ENCODE peak calls at places on chromosome 2, in six cellular contexts. One of them, this sample, is unnamed.

GRCh38 chr2:3643371-3644245 is 14.4 kb upstream of the ALLC start:
- DNase-seq in heart right ventricle: no peak
- DNase-seq in fibroblast of the aortic adventitia: no peak
- DNase-seq in upper lobe of right lung: peak; percentile 57
- DNase-seq in sigmoid colon: peak; percentile 53
- DNase-seq in choroid plexus epithelial cell: no peak
- DNase-seq in this sample: no peak

GRCh38 chr2:143433158-143433557 is 303.9 kb downstream of the ARHGAP15 start:
- DNase-seq in heart right ventricle: no peak
- DNase-seq in fibroblast of the aortic adventitia: peak; percentile 17
- DNase-seq in upper lobe of right lung: no peak
- DNase-seq in sigmoid colon: no peak
- DNase-seq in choroid plexus epithelial cell: peak; percentile 31
- DNase-seq in this sample: no peak

GRCh38 chr2:6412533-6413085 is 453.1 kb downstream of the CMPK2 start:
- DNase-seq in heart right ventricle: no peak
- DNase-seq in fibroblast of the aortic adventitia: peak; percentile 28
- DNase-seq in upper lobe of right lung: no peak
- DNase-seq in sigmoid colon: no peak
- DNase-seq in choroid plexus epithelial cell: peak; percentile 20
- DNase-seq in this sample: peak; percentile 12

GRCh38 chr2:127464470-127465257 is 46.4 kb downstream of the PROC start:
- DNase-seq in heart right ventricle: no peak
- DNase-seq in fibroblast of the aortic adventitia: no peak
- DNase-seq in upper lobe of right lung: no peak
- DNase-seq in sigmoid colon: no peak
- DNase-seq in choroid plexus epithelial cell: no peak
- DNase-seq in this sample: no peak

GRCh38 chr2:174473796-174474195 is 13.0 kb downstream of the GPR155 start:
- DNase-seq in heart right ventricle: no peak
- DNase-seq in fibroblast of the aortic adventitia: no peak
- DNase-seq in upper lobe of right lung: no peak
- DNase-seq in sigmoid colon: no peak
- DNase-seq in choroid plexus epithelial cell: no peak
- DNase-seq in this sample: peak; percentile 1

GRCh38 chr2:127625146-127625943 is 20.6 kb upstream of the GPR17 start:
- DNase-seq in heart right ventricle: no peak
- DNase-seq in fibroblast of the aortic adventitia: no peak
- DNase-seq in upper lobe of right lung: peak; percentile 62
- DNase-seq in sigmoid colon: peak; percentile 68
- DNase-seq in choroid plexus epithelial cell: no peak
- DNase-seq in this sample: no peak

GRCh38 chr2:180524458-180524857 is 455.9 kb upstream of the UBE2E3 start:
- DNase-seq in heart right ventricle: no peak
- DNase-seq in fibroblast of the aortic adventitia: peak; percentile 31
- DNase-seq in upper lobe of right lung: no peak
- DNase-seq in sigmoid colon: no peak
- DNase-seq in choroid plexus epithelial cell: peak; percentile 78
- DNase-seq in this sample: peak; percentile 45

GRCh38 chr2:100780203-100781008 is 39.5 kb upstream of the NPAS2 start:
- DNase-seq in heart right ventricle: no peak
- DNase-seq in fibroblast of the aortic adventitia: peak; percentile 65
- DNase-seq in upper lobe of right lung: no peak
- DNase-seq in sigmoid colon: no peak
- DNase-seq in choroid plexus epithelial cell: peak; percentile 27
- DNase-seq in this sample: peak; percentile 66

GRCh38 chr2:3305952-3306351 is 71.7 kb downstream of the EIPR1 start:
- DNase-seq in heart right ventricle: no peak
- DNase-seq in fibroblast of the aortic adventitia: no peak
- DNase-seq in upper lobe of right lung: no peak
- DNase-seq in sigmoid colon: no peak
- DNase-seq in choroid plexus epithelial cell: no peak
- DNase-seq in this sample: no peak

GRCh38 chr2:64979744-64980143 is 9.5 kb upstream of the SLC1A4 start:
- DNase-seq in heart right ventricle: no peak
- DNase-seq in fibroblast of the aortic adventitia: no peak
- DNase-seq in upper lobe of right lung: no peak
- DNase-seq in sigmoid colon: no peak
- DNase-seq in choroid plexus epithelial cell: no peak
- DNase-seq in this sample: no peak

GRCh38 chr2:217942731-217943335 is 60.0 kb downstream of the TNS1 start:
- DNase-seq in heart right ventricle: no peak
- DNase-seq in fibroblast of the aortic adventitia: no peak
- DNase-seq in upper lobe of right lung: peak; percentile 68
- DNase-seq in sigmoid colon: no peak
- DNase-seq in choroid plexus epithelial cell: no peak
- DNase-seq in this sample: no peak

GRCh38 chr2:119744335-119744939 is 15.3 kb upstream of the PTPN4 start:
- DNase-seq in heart right ventricle: no peak
- DNase-seq in fibroblast of the aortic adventitia: peak; percentile 35
- DNase-seq in upper lobe of right lung: no peak
- DNase-seq in sigmoid colon: no peak
- DNase-seq in choroid plexus epithelial cell: no peak
- DNase-seq in this sample: peak; percentile 53

GRCh38 chr2:45412754-45413379 is 198.2 kb downstream of the SRBD1 start:
- DNase-seq in heart right ventricle: no peak
- DNase-seq in fibroblast of the aortic adventitia: peak; percentile 53
- DNase-seq in upper lobe of right lung: no peak
- DNase-seq in sigmoid colon: no peak
- DNase-seq in choroid plexus epithelial cell: peak; percentile 61
- DNase-seq in this sample: peak; percentile 28

GRCh38 chr2:172888704-172889103 is 153.1 kb downstream of the RAPGEF4 start:
- DNase-seq in heart right ventricle: no peak
- DNase-seq in fibroblast of the aortic adventitia: no peak
- DNase-seq in upper lobe of right lung: no peak
- DNase-seq in sigmoid colon: no peak
- DNase-seq in choroid plexus epithelial cell: peak; percentile 6
- DNase-seq in this sample: no peak

GRCh38 chr2:208565690-208566421 is 159.3 kb downstream of the PTH2R start:
- DNase-seq in heart right ventricle: no peak
- DNase-seq in fibroblast of the aortic adventitia: no peak
- DNase-seq in upper lobe of right lung: no peak
- DNase-seq in sigmoid colon: no peak
- DNase-seq in choroid plexus epithelial cell: no peak
- DNase-seq in this sample: no peak

GRCh38 chr2:181362561-181362960 is 94.6 kb upstream of the ITGA4 start:
- DNase-seq in heart right ventricle: no peak
- DNase-seq in fibroblast of the aortic adventitia: no peak
- DNase-seq in upper lobe of right lung: no peak
- DNase-seq in sigmoid colon: no peak
- DNase-seq in choroid plexus epithelial cell: no peak
- DNase-seq in this sample: no peak

GRCh38 chr2:12126325-12126724 is 379.9 kb downstream of the LPIN1 start:
- DNase-seq in heart right ventricle: no peak
- DNase-seq in fibroblast of the aortic adventitia: no peak
- DNase-seq in upper lobe of right lung: no peak
- DNase-seq in sigmoid colon: no peak
- DNase-seq in choroid plexus epithelial cell: peak; percentile 34
- DNase-seq in this sample: no peak

GRCh38 chr2:102331311-102331980 is 20.1 kb downstream of the IL1RL1 start:
- DNase-seq in heart right ventricle: no peak
- DNase-seq in fibroblast of the aortic adventitia: peak; percentile 75
- DNase-seq in upper lobe of right lung: no peak
- DNase-seq in sigmoid colon: no peak
- DNase-seq in choroid plexus epithelial cell: no peak
- DNase-seq in this sample: no peak

GRCh38 chr2:88880441-88880953 is 189.0 kb downstream of the RPIA start:
- DNase-seq in heart right ventricle: no peak
- DNase-seq in fibroblast of the aortic adventitia: peak; percentile 64
- DNase-seq in upper lobe of right lung: no peak
- DNase-seq in sigmoid colon: no peak
- DNase-seq in choroid plexus epithelial cell: peak; percentile 76
- DNase-seq in this sample: peak; percentile 47

GRCh38 chr2:11129598-11130449 is 25.4 kb upstream of the SLC66A3 start:
- DNase-seq in heart right ventricle: peak; percentile 62
- DNase-seq in fibroblast of the aortic adventitia: no peak
- DNase-seq in upper lobe of right lung: peak; percentile 90
- DNase-seq in sigmoid colon: no peak
- DNase-seq in choroid plexus epithelial cell: peak; percentile 23
- DNase-seq in this sample: no peak

GRCh38 chr2:200092235-200092634 is 136.9 kb downstream of the MAIP1 start:
- DNase-seq in heart right ventricle: no peak
- DNase-seq in fibroblast of the aortic adventitia: no peak
- DNase-seq in upper lobe of right lung: no peak
- DNase-seq in sigmoid colon: no peak
- DNase-seq in choroid plexus epithelial cell: no peak
- DNase-seq in this sample: no peak

GRCh38 chr2:194602750-194603149 is 1054.3 kb upstream of the SLC39A10 start:
- DNase-seq in heart right ventricle: no peak
- DNase-seq in fibroblast of the aortic adventitia: no peak
- DNase-seq in upper lobe of right lung: no peak
- DNase-seq in sigmoid colon: no peak
- DNase-seq in choroid plexus epithelial cell: no peak
- DNase-seq in this sample: no peak

GRCh38 chr2:226701052-226701451 is 98.6 kb downstream of the IRS1 start:
- DNase-seq in heart right ventricle: no peak
- DNase-seq in fibroblast of the aortic adventitia: peak; percentile 81
- DNase-seq in upper lobe of right lung: no peak
- DNase-seq in sigmoid colon: no peak
- DNase-seq in choroid plexus epithelial cell: peak; percentile 98
- DNase-seq in this sample: peak; percentile 91

GRCh38 chr2:7882296-7882695 is 799.6 kb upstream of the ID2 start:
- DNase-seq in heart right ventricle: no peak
- DNase-seq in fibroblast of the aortic adventitia: no peak
- DNase-seq in upper lobe of right lung: no peak
- DNase-seq in sigmoid colon: no peak
- DNase-seq in choroid plexus epithelial cell: no peak
- DNase-seq in this sample: no peak

GRCh38 chr2:220143336-220143735 is 515.9 kb downstream of the SLC4A3 start:
- DNase-seq in heart right ventricle: no peak
- DNase-seq in fibroblast of the aortic adventitia: peak; percentile 85
- DNase-seq in upper lobe of right lung: no peak
- DNase-seq in sigmoid colon: no peak
- DNase-seq in choroid plexus epithelial cell: peak; percentile 70
- DNase-seq in this sample: peak; percentile 66

GRCh38 chr2:45458909-45459563 is 152.0 kb downstream of the SRBD1 start:
- DNase-seq in heart right ventricle: no peak
- DNase-seq in fibroblast of the aortic adventitia: peak; percentile 77
- DNase-seq in upper lobe of right lung: no peak
- DNase-seq in sigmoid colon: no peak
- DNase-seq in choroid plexus epithelial cell: peak; percentile 73
- DNase-seq in this sample: peak; percentile 54

GRCh38 chr2:175734679-175735078 is 267.4 kb downstream of the LNPK start:
- DNase-seq in heart right ventricle: peak; percentile 18
- DNase-seq in fibroblast of the aortic adventitia: no peak
- DNase-seq in upper lobe of right lung: no peak
- DNase-seq in sigmoid colon: no peak
- DNase-seq in choroid plexus epithelial cell: no peak
- DNase-seq in this sample: no peak

GRCh38 chr2:219029829-219030165 is 11.5 kb downstream of the CFAP65 start:
- DNase-seq in heart right ventricle: peak; percentile 81
- DNase-seq in fibroblast of the aortic adventitia: peak; percentile 74
- DNase-seq in upper lobe of right lung: peak; percentile 89
- DNase-seq in sigmoid colon: peak; percentile 85
- DNase-seq in choroid plexus epithelial cell: peak; percentile 84
- DNase-seq in this sample: peak; percentile 65

GRCh38 chr2:112750560-112750843 is 13.9 kb downstream of the CKAP2L start:
- DNase-seq in heart right ventricle: no peak
- DNase-seq in fibroblast of the aortic adventitia: peak; percentile 62
- DNase-seq in upper lobe of right lung: no peak
- DNase-seq in sigmoid colon: no peak
- DNase-seq in choroid plexus epithelial cell: peak; percentile 43
- DNase-seq in this sample: no peak

GRCh38 chr2:72712977-72713376 is 112.9 kb downstream of the EXOC6B start:
- DNase-seq in heart right ventricle: no peak
- DNase-seq in fibroblast of the aortic adventitia: no peak
- DNase-seq in upper lobe of right lung: no peak
- DNase-seq in sigmoid colon: no peak
- DNase-seq in choroid plexus epithelial cell: no peak
- DNase-seq in this sample: no peak

GRCh38 chr2:61179701-61180639 is 18.0 kb downstream of the C2orf74 start:
- DNase-seq in heart right ventricle: peak; percentile 80
- DNase-seq in fibroblast of the aortic adventitia: peak; percentile 96
- DNase-seq in upper lobe of right lung: no peak
- DNase-seq in sigmoid colon: peak; percentile 92
- DNase-seq in choroid plexus epithelial cell: peak; percentile 58
- DNase-seq in this sample: peak; percentile 66

GRCh38 chr2:71333619-71334018 is 2.0 kb downstream of the ZNF638 start:
- DNase-seq in heart right ventricle: no peak
- DNase-seq in fibroblast of the aortic adventitia: peak; percentile 28
- DNase-seq in upper lobe of right lung: no peak
- DNase-seq in sigmoid colon: no peak
- DNase-seq in choroid plexus epithelial cell: no peak
- DNase-seq in this sample: peak; percentile 5
- H3K4me3 ChIP-seq in heart right ventricle: peak overlapping the region; percentile 97
- H3K4me3 ChIP-seq in fibroblast of the aortic adventitia: peak overlapping the region; percentile 98
- H3K4me3 ChIP-seq in upper lobe of right lung: peak overlapping the region; percentile 88
- H3K4me3 ChIP-seq in sigmoid colon: peak overlapping the region; percentile 98
- H3K4me3 ChIP-seq in choroid plexus epithelial cell: peak overlapping the region; percentile 94
- H3K4me3 ChIP-seq in this sample: peak overlapping the region; percentile 96

GRCh38 chr2:205675861-205676516 is 6.3 kb upstream of the NRP2 start:
- DNase-seq in heart right ventricle: no peak
- DNase-seq in fibroblast of the aortic adventitia: peak; percentile 89
- DNase-seq in upper lobe of right lung: no peak
- DNase-seq in sigmoid colon: no peak
- DNase-seq in choroid plexus epithelial cell: peak; percentile 85
- DNase-seq in this sample: peak; percentile 73
- TF ChIP-seq CTCF in heart right ventricle: peak; percentile 84
- TF ChIP-seq CTCF in fibroblast of the aortic adventitia: peak; percentile 82
- TF ChIP-seq CTCF in upper lobe of right lung: peak; percentile 76
- TF ChIP-seq CTCF in sigmoid colon: peak; percentile 95
- TF ChIP-seq CTCF in choroid plexus epithelial cell: peak; percentile 82
- TF ChIP-seq CTCF in this sample: peak; percentile 78

DNA sequence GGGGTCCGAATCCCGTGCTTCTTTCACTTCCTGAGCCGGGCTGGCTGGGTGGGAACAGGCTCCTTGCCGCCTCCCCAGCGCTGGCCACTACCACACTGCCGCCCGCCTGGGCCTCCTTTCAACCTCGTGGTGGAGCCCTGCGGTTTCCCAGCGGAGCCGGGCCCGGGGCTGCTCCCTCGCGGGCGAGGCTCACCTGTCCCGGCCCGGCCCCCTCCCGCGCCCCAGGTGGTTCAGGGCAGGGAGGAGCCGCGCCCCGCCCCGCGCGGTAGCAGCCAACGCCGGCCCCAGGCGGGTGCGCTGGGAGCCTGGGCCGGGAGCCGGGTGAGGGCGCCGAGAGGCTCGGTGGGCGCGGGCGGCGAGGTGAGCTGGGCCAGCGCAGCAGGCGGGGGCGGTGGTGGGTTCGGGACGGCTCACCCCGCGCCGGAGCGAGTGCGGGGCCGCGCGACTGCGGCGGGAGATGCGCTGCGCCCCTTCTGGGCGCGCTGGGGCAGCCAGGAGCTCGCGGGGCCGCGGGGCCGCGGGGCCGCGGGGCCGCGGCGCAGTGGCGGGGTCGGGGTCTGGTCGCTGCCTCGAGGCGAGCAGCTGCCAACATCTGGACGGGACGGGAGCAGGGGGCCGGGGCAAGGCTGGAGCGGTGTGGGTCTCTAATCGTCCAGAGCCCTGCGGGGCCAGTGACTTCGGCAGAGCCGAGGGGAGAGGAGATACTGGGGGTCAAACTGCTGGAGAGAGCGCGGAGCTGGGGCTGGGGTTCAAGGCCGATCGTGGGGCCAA is at the start of gene LYPD6B:
- DNase-seq in heart right ventricle: no peak
- DNase-seq in fibroblast of the aortic adventitia: no peak
- DNase-seq in upper lobe of right lung: peak; percentile 80
- DNase-seq in sigmoid colon: no peak
- DNase-seq in choroid plexus epithelial cell: no peak
- DNase-seq in this sample: no peak
- H3K4me3 ChIP-seq in heart right ventricle: no peak within 1 kb of the TSS
- H3K4me3 ChIP-seq in fibroblast of the aortic adventitia: no peak within 1 kb of the TSS
- H3K4me3 ChIP-seq in upper lobe of right lung: peak within 1 kb of the TSS; percentile 29
- H3K4me3 ChIP-seq in sigmoid colon: no peak within 1 kb of the TSS
- H3K4me3 ChIP-seq in choroid plexus epithelial cell: no peak within 1 kb of the TSS
- H3K4me3 ChIP-seq in this sample: peak within 1 kb of the TSS; percentile 17

GRCh38 chr2:54176577-54176976 is 61.2 kb downstream of the ACYP2 start:
- DNase-seq in heart right ventricle: peak; percentile 37
- DNase-seq in fibroblast of the aortic adventitia: peak; percentile 66
- DNase-seq in upper lobe of right lung: peak; percentile 64
- DNase-seq in sigmoid colon: peak; percentile 71
- DNase-seq in choroid plexus epithelial cell: peak; percentile 68
- DNase-seq in this sample: peak; percentile 51
- TF ChIP-seq CTCF in heart right ventricle: peak; percentile 64
- TF ChIP-seq CTCF in fibroblast of the aortic adventitia: peak; percentile 62
- TF ChIP-seq CTCF in upper lobe of right lung: peak; percentile 48
- TF ChIP-seq CTCF in sigmoid colon: no peak
- TF ChIP-seq CTCF in choroid plexus epithelial cell: peak; percentile 66
- TF ChIP-seq CTCF in this sample: peak; percentile 56

This sample was measured in astrocyte of the spinal cord.